ENCODE peak calls at places on chromosome 18, in four cellular contexts. D, Z, C and X are unnamed samples.
A peak's percentile ranks its signal among the peaks of the same experiment; 100 is the strongest.

GRCh38 chr18:74496508-74497307 is 545 bp downstream of the CNDP2 start:
- DNase-seq in D (peak; percentile 11), Z (peak; percentile 69), C (no peak), X (peak; percentile 65)

GRCh38 chr18:74023220-74023619 is 124.4 kb downstream of the FBXO15 start:
- DNase-seq in D (no peak), Z (no peak), C (no peak), X (no peak)

GRCh38 chr18:58110398-58110797 is 66.4 kb downstream of the NEDD4L start:
- DNase-seq in D (no peak), Z (no peak), C (no peak), X (no peak)

GRCh38 chr18:56168049-56168781 is 470.2 kb downstream of the TXNL1 start:
- DNase-seq in D (no peak), Z (no peak), C (peak; percentile 62), X (peak; percentile 45)

GRCh38 chr18:67932261-67932660 is 415.7 kb upstream of the DSEL start:
- DNase-seq in D (no peak), Z (no peak), C (no peak), X (no peak)

GRCh38 chr18:45957100-45957499 is 10.0 kb downstream of the EPG5 start:
- DNase-seq in D (no peak), Z (no peak), C (no peak), X (no peak)

GRCh38 chr18:58057291-58057965 is 13.4 kb downstream of the NEDD4L start:
- DNase-seq in D (no peak), Z (no peak), C (no peak), X (no peak)

GRCh38 chr18:55321268-55322175 is 266.5 kb downstream of the TCF4 start:
- DNase-seq in D (no peak), Z (peak; percentile 73), C (peak; percentile 78), X (peak; percentile 69)

GRCh38 chr18:38420611-38421010 is 855.0 kb upstream of the CELF4 start:
- DNase-seq in D (no peak), Z (no peak), C (no peak), X (no peak)

GRCh38 chr18:24231773-24232735 is 93.2 kb downstream of the CABYR start:
- DNase-seq in D (no peak), Z (no peak), C (no peak), X (no peak)

GRCh38 chr18:23532848-23533247 is 29.5 kb downstream of the RMC1 start:
- DNase-seq in D (no peak), Z (no peak), C (no peak), X (no peak)

GRCh38 chr18:56028514-56028913 is 440.5 kb upstream of the TCF4 start:
- DNase-seq in D (no peak), Z (no peak), C (peak; percentile 46), X (peak; percentile 12)

GRCh38 chr18:25704096-25704870 is 352.3 kb upstream of the ZNF521 start:
- DNase-seq in D (no peak), Z (no peak), C (no peak), X (no peak)

GRCh38 chr18:5918196-5918595 is 22.9 kb upstream of the TMEM200C start:
- DNase-seq in D (no peak), Z (no peak), C (no peak), X (no peak)

GRCh38 chr18:70126832-70127231 is 78.7 kb downstream of the RTTN start:
- DNase-seq in D (no peak), Z (no peak), C (no peak), X (no peak)